ENCODE peak calls at places on chromosomes 11 and 22, in five cellular contexts. Z is GM20000, K is dorsolateral prefrontal cortex, C is progenitor cell of endocrine pancreas, J is cardiac muscle cell. G is an unnamed sample.

GRCh38 chr11:127564803-127565202 is 564.2 kb upstream of the KIRREL3 start:
- DNase-seq in K (no peak), C (no peak), Z (no peak), J (no peak), G (no peak)

GRCh38 chr11:37313266-37313665 is 715.2 kb upstream of the RAG2 start:
- DNase-seq in C (no peak), K (no peak), J (no peak), Z (no peak), G (no peak)

GRCh38 chr22:31088233-31088986 is 7.3 kb downstream of the SMTN start:
- DNase-seq in C (no peak), K (no peak), J (no peak), Z (no peak), G (no peak)

GRCh38 chr11:79437274-79437980 is 3.4 kb downstream of the TENM4 start:
- DNase-seq in C (peak; percentile 63), J (peak; percentile 44), K (no peak), Z (peak; percentile 47), G (peak; percentile 77)

GRCh38 chr22:44737414-44738346 is 14.7 kb upstream of the ARHGAP8 start:
- DNase-seq in J (no peak), C (no peak), K (no peak), Z (no peak), G (no peak)

GRCh38 chr11:125348141-125348651 is 147.9 kb downstream of the FEZ1 start:
- DNase-seq in J (no peak), C (no peak), K (no peak), Z (no peak), G (no peak)

GRCh38 chr22:42500164-42500835 is 19.3 kb downstream of the RRP7A start:
- DNase-seq in C (peak; percentile 39), Z (peak; percentile 100), K (peak; percentile 82), J (peak; percentile 85), G (peak; percentile 75)

GRCh38 chr11:46242961-46243795 is 34.3 kb upstream of the CREB3L1 start:
- DNase-seq in Z (peak; percentile 96), J (peak; percentile 98), K (peak; percentile 79), C (peak; percentile 86), G (peak; percentile 93)

GRCh38 chr11:17229481-17230152 is 21.8 kb upstream of the PIK3C2A start:
- DNase-seq in J (no peak), C (no peak), Z (no peak), K (no peak), G (no peak)

GRCh38 chr22:31080164-31080847 is 812 bp upstream of the SMTN start:
- DNase-seq in J (no peak), K (no peak), Z (peak; percentile 26), C (no peak), G (no peak)

GRCh38 chr11:22634897-22635629 is 9.4 kb upstream of the FANCF start:
- DNase-seq in K (no peak), Z (no peak), C (no peak), J (peak; percentile 48), G (no peak)

GRCh38 chr11:130999086-130999485 is 82.8 kb upstream of the SNX19 start:
- DNase-seq in K (no peak), Z (no peak), C (no peak), J (peak; percentile 72), G (no peak)

GRCh38 chr11:124865902-124866851 is 945 bp downstream of the ROBO3 start:
- DNase-seq in K (no peak), J (peak; percentile 41), C (peak; percentile 61), Z (peak; percentile 84), G (no peak)

GRCh38 chr11:92383430-92383829 is 158.8 kb downstream of the FAT3 start:
- DNase-seq in J (peak; percentile 13), C (no peak), Z (no peak), K (no peak), G (no peak)

GRCh38 chr11:50080256-50080655 is 47.6 kb downstream of the OR4C45 start:
- DNase-seq in C (no peak), Z (no peak), J (no peak), K (no peak), G (no peak)

GRCh38 chr22:30286813-30287625 is 2.3 kb downstream of the CASTOR1 start:
- DNase-seq in C (peak; percentile 75), K (peak; percentile 59), J (peak; percentile 64), Z (peak; percentile 86), G (peak; percentile 86)

GRCh38 chr11:94139421-94139820 is 10.8 kb downstream of the PANX1 start:
- DNase-seq in J (no peak), C (no peak), Z (no peak), K (no peak), G (no peak)

GRCh38 chr11:94134651-94135512 is 6.2 kb downstream of the PANX1 start:
- DNase-seq in Z (peak; percentile 32), J (peak; percentile 89), K (peak; percentile 34), C (no peak), G (no peak)

GRCh38 chr22:37745548-37746365 is 48.9 kb downstream of the TRIOBP start:
- DNase-seq in C (peak; percentile 83), J (peak; percentile 90), K (peak; percentile 83), Z (peak; percentile 99), G (peak; percentile 91)

GRCh38 chr11:101862410-101863233 is 52.2 kb upstream of the CEP126 start:
- DNase-seq in C (no peak), Z (no peak), K (no peak), J (peak; percentile 83), G (no peak)

GRCh38 chr11:7020183-7020917 is at the start of the genes NLRP14 and ZNF214:
- DNase-seq in Z (peak; percentile 75), C (peak; percentile 86), J (peak; percentile 96), K (peak; percentile 88), G (peak; percentile 91)

GRCh38 chr11:35605691-35606090 is 12.6 kb upstream of the FJX1 start:
- DNase-seq in J (peak; percentile 76), C (no peak), Z (no peak), K (peak; percentile 35), G (no peak)

GRCh38 chr11:1825785-1826451 is 8.9 kb upstream of the SYT8 start:
- DNase-seq in J (no peak), C (no peak), K (no peak), Z (no peak), G (no peak)

DNA sequence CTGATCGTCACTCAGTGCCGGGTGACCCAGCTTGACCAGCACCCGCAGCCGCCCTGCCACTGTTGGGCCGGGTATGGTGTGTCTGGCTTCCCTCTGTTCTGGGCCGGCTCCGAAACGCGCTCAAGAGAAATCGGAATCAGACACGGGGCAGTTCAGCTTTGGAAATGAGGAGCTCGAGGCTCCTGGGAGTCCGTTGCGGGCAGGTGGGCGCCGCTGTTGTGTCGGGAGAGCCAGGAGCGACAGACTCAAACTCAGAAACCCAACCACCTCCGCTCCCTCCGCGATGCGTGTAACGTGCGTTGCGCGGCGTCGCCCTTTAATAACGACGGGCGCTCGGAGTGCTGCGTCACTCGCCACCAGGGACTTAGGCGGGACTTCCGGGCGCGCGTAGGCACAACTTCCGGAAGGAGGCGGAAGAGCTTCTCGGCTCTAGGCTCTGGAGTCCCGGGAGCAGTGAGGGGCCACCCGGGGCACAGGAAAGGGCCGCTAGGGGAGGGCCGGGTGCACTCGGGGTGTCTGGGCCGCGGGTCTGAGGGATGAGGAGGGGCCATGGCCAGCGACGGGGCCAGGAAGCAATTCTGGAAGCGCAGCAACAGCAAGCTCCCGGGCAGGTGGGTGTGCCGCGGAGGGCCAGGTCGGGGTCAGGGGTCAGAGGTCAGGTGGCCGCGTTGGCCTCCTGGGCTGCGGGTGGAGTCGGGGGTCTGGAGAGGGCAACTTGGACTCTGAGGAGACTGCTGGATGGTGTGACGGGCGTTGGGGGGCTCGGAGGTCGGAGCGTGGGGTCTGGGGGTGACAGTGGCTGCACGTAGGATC is at the start of gene TBC1D22A:
- DNase-seq in Z (peak; percentile 92), J (peak; percentile 96), K (peak; percentile 91), C (peak; percentile 84), G (peak; percentile 94)
- TF ChIP-seq CTCF in Z (no peak), J (no peak), K (no peak), C (no peak), G (no peak)

DNA sequence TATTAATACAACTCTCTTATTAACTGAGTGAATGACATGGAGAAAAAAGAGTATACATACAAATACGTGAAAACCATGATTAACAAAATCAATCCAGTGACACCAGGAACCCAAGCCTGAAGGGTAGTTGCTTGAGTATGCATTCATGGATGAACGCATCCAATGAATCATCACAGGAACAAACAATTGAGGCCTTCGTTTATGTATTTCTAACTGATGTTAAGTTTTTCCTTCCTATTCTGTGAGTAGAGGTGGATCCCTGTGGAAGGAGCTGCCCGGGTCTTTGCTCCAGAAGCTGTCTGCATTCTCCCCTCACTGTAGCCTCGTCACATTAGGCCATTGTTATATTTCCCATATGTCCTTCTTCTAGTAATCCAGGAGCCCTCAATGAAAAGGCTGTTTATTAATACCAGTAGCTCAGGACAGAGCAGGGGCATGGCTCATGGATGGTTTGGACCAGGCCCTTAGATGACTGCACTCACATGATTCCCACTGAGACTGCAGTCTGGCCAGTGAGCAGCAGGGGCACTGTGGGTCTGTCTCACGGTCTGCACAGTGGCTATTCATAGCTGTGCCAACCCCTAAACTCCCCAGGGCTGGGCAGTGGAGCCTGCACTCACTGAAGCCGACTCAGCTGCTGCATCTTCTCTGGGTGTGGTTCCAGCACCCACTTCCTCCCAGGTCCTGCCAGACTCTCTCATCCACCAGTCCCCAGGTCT is 128.1 kb upstream of the TOP3B start:
- DNase-seq in Z (peak; percentile 84), J (peak; percentile 70), C (peak; percentile 46), K (peak; percentile 73), G (no peak)
- TF ChIP-seq CTCF in Z (peak; percentile 37), J (peak; percentile 65), C (peak; percentile 62), K (peak; percentile 60), G (peak; percentile 70)

GRCh38 chr11:34366522-34366921 is 8.7 kb upstream of the ABTB2 start:
- DNase-seq in K (no peak), C (no peak), J (no peak), Z (peak; percentile 31), G (no peak)
- TF ChIP-seq CTCF in K (peak; percentile 20), C (peak; percentile 42), J (peak; percentile 16), Z (peak; percentile 33), G (peak; percentile 46)

GRCh38 chr22:20076627-20077172 is 3.3 kb upstream of the DGCR8 start:
- DNase-seq in Z (no peak), K (no peak), J (no peak), C (no peak), G (no peak)
- TF ChIP-seq CTCF in Z (no peak), K (no peak), J (no peak), C (no peak), G (peak; percentile 29)

DNA sequence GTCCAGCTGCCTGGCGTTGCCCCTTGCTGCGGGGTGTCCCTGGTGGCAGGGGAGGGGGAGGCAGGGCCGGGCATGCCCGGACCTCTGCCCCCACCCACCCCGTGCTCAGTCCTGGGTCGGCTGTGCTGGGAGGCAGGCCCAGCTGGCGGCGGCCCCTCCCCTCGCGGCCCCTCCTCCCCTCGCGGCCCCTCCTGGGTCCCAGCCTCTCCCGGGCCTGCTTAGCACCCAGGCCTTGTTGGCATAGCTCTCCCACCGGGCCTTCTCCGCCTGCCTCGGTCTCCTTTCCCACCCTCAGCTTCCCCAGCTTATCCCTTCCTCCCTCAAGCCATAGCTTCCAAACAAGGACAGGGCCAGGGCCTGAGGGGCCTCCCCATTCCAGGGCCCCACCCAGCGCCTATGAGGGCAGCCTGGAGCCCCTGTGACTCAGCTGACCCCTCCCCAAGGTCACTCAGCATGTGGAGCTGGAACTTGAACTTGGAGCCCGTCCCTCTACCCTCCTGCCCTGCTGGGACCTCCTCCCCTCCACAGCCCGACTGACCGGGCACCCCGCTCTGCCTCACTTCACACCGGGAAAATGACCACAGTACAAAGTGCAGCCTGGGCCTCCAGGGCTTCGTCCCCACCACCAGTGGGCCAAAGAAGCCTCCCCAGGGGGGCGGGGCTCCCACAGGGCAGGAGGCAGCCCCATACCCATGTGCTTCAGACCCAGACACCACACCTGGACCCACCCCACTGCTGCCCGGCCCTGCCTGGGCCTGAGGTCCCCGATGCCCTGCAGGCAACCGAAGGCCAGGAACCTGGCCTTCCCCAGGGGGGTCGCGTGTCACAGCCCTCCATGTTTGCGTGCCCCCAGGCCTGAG is 1.2 kb downstream of the EPS8L2 start:
- DNase-seq in J (no peak), K (no peak), C (no peak), Z (peak; percentile 55), G (peak; percentile 70)
- TF ChIP-seq CTCF in J (no peak), K (no peak), C (peak; percentile 49), Z (no peak), G (peak; percentile 56)